ENCODE peak calls at places on chromosomes 4 and X, in nine cellular contexts. L is RWPE1; N is cardiac muscle cell; U is GM12891; D is choroid plexus epithelial cell; Z is AG08396; X is T follicular helper cell; Y is uterus; P is stimulated activated CD4-positive, alpha-beta T cell treated with anti-CD3 and anti-CD28 coated beads, TNF-alpha, amount 100 ng/mL, for 48 hours. T is an unnamed sample.

GRCh38 chrX:1623691-1624090 is 8.8 kb downstream of the ASMT start:
- DNase-seq in L (no peak), N (no peak), U (no peak), D (no peak), Z (no peak), X (no peak), Y (no peak), P (no peak), T (no peak)

GRCh38 chr4:86892639-86892965 is 380 bp upstream of the C4orf36 start:
- DNase-seq in L (no peak), N (no peak), U (peak), D (no peak), Z (no peak), X (no peak), Y (no peak), P (no peak), T (no peak)

GRCh38 chrX:126819429-126819828 is at the start of gene PRR32:
- DNase-seq in L (no peak), N (no peak), U (no peak), D (no peak), Z (no peak), X (no peak), Y (no peak), P (no peak), T (no peak)

GRCh38 chrX:107648332-107648731 is 20.0 kb downstream of the PRPS1 start:
- DNase-seq in L (no peak), N (no peak), U (no peak), D (no peak), Z (no peak), X (no peak), Y (no peak), P (no peak), T (no peak)

GRCh38 chr4:154973636-154974035 is 192.6 kb downstream of the RBM46 start:
- DNase-seq in L (no peak), N (no peak), U (no peak), D (no peak), Z (no peak), X (no peak), Y (no peak), P (no peak), T (no peak)

GRCh38 chr4:79042079-79042674 is 102.9 kb upstream of the PAQR3 start:
- DNase-seq in L (peak), N (peak), U (no peak), D (peak), Z (peak), X (no peak), Y (peak), P (no peak), T (no peak)

GRCh38 chrX:103688949-103689348 is 2.5 kb upstream of the MORF4L2 start:
- DNase-seq in L (no peak), N (peak), U (no peak), D (peak), Z (peak), X (no peak), Y (no peak), P (no peak), T (no peak)

GRCh38 chr4:9988349-9988748 is 32.9 kb downstream of the SLC2A9 start:
- DNase-seq in L (no peak), N (no peak), U (no peak), D (peak), Z (no peak), X (no peak), Y (no peak), P (no peak), T (no peak)

GRCh38 chrX:30612250-30612655 is 34.7 kb upstream of the TASL start:
- DNase-seq in L (no peak), N (no peak), U (no peak), D (no peak), Z (no peak), X (no peak), Y (no peak), P (no peak), T (no peak)

GRCh38 chr4:76182463-76182862 is 31.2 kb downstream of the SCARB2 start:
- DNase-seq in L (peak), N (no peak), U (no peak), D (no peak), Z (no peak), X (no peak), Y (no peak), P (no peak), T (no peak)

GRCh38 chr4:88866862-88867550 is 169.4 kb upstream of the NAP1L5 start:
- DNase-seq in L (peak), N (no peak), U (no peak), D (peak), Z (no peak), X (no peak), Y (no peak), P (no peak), T (no peak)

GRCh38 chrX:22097295-22097694 is 65.2 kb downstream of the PHEX start:
- DNase-seq in L (peak), N (peak), U (no peak), D (peak), Z (no peak), X (no peak), Y (peak), P (no peak), T (no peak)

GRCh38 chr4:183758735-183759447 is 99.8 kb downstream of the TRAPPC11 start:
- DNase-seq in L (no peak), N (peak), U (no peak), D (no peak), Z (no peak), X (no peak), Y (no peak), P (no peak), T (no peak)

T was measured in left cardiac atrium.